ENCODE peak calls at places on chromosome X, in eight cellular contexts. One of them, this sample, is unnamed.
A peak's percentile ranks its signal among the peaks of the same experiment; 100 is the strongest.

GRCh38 chrX:1537031-1537715 is at the start of gene P2RY8:
- DNase-seq in CD4-positive, alpha-beta T cell: peak; percentile 69
- DNase-seq in MM.1S: peak; percentile 82
- DNase-seq in fibroblast of lung: no peak
- DNase-seq in psoas muscle: peak; percentile 66
- DNase-seq in ovary: peak; percentile 86
- DNase-seq in CD4-positive, alpha-beta memory T cell: peak; percentile 83
- DNase-seq in heart right ventricle: peak; percentile 55
- DNase-seq in this sample: peak; percentile 76

GRCh38 chrX:132967049-132967448 is 8.6 kb upstream of the HS6ST2 start:
- DNase-seq in CD4-positive, alpha-beta T cell: no peak
- DNase-seq in MM.1S: no peak
- DNase-seq in fibroblast of lung: no peak
- DNase-seq in psoas muscle: no peak
- DNase-seq in ovary: no peak
- DNase-seq in CD4-positive, alpha-beta memory T cell: no peak
- DNase-seq in heart right ventricle: no peak
- DNase-seq in this sample: no peak

GRCh38 chrX:71482228-71482958 is 50.5 kb upstream of the OGT start:
- DNase-seq in CD4-positive, alpha-beta T cell: no peak
- DNase-seq in MM.1S: no peak
- DNase-seq in fibroblast of lung: no peak
- DNase-seq in psoas muscle: no peak
- DNase-seq in ovary: no peak
- DNase-seq in CD4-positive, alpha-beta memory T cell: no peak
- DNase-seq in heart right ventricle: no peak
- DNase-seq in this sample: no peak

GRCh38 chrX:153902388-153902787 is 2.1 kb upstream of the AVPR2 start:
- DNase-seq in CD4-positive, alpha-beta T cell: no peak
- DNase-seq in MM.1S: no peak
- DNase-seq in fibroblast of lung: no peak
- DNase-seq in psoas muscle: no peak
- DNase-seq in ovary: no peak
- DNase-seq in CD4-positive, alpha-beta memory T cell: no peak
- DNase-seq in heart right ventricle: no peak
- DNase-seq in this sample: no peak

GRCh38 chrX:39600222-39600621 is 497.5 kb downstream of the BCOR start:
- DNase-seq in CD4-positive, alpha-beta T cell: no peak
- DNase-seq in MM.1S: no peak
- DNase-seq in fibroblast of lung: no peak
- DNase-seq in psoas muscle: no peak
- DNase-seq in ovary: no peak
- DNase-seq in CD4-positive, alpha-beta memory T cell: no peak
- DNase-seq in heart right ventricle: no peak
- DNase-seq in this sample: no peak

GRCh38 chrX:13087322-13088154 is 43.1 kb upstream of the FAM9C start:
- DNase-seq in CD4-positive, alpha-beta T cell: peak; percentile 54
- DNase-seq in MM.1S: peak; percentile 86
- DNase-seq in fibroblast of lung: no peak
- DNase-seq in psoas muscle: no peak
- DNase-seq in ovary: no peak
- DNase-seq in CD4-positive, alpha-beta memory T cell: peak; percentile 93
- DNase-seq in heart right ventricle: no peak
- DNase-seq in this sample: no peak

GRCh38 chrX:143633530-143634372 is 2.1 kb downstream of the SLITRK4 start:
- DNase-seq in CD4-positive, alpha-beta T cell: no peak
- DNase-seq in MM.1S: no peak
- DNase-seq in fibroblast of lung: no peak
- DNase-seq in psoas muscle: peak; percentile 53
- DNase-seq in ovary: no peak
- DNase-seq in CD4-positive, alpha-beta memory T cell: no peak
- DNase-seq in heart right ventricle: no peak
- DNase-seq in this sample: no peak

GRCh38 chrX:31366076-31366475 is 294.2 kb upstream of the FTHL17 start:
- DNase-seq in CD4-positive, alpha-beta T cell: no peak
- DNase-seq in MM.1S: no peak
- DNase-seq in fibroblast of lung: no peak
- DNase-seq in psoas muscle: no peak
- DNase-seq in ovary: no peak
- DNase-seq in CD4-positive, alpha-beta memory T cell: no peak
- DNase-seq in heart right ventricle: no peak
- DNase-seq in this sample: no peak

GRCh38 chrX:154902408-154902807 is 16.3 kb downstream of the F8A1 start:
- DNase-seq in CD4-positive, alpha-beta T cell: no peak
- DNase-seq in MM.1S: no peak
- DNase-seq in fibroblast of lung: no peak
- DNase-seq in psoas muscle: no peak
- DNase-seq in ovary: no peak
- DNase-seq in CD4-positive, alpha-beta memory T cell: no peak
- DNase-seq in heart right ventricle: no peak
- DNase-seq in this sample: no peak

GRCh38 chrX:96361844-96362243 is 322.8 kb upstream of the DIAPH2 start:
- DNase-seq in CD4-positive, alpha-beta T cell: no peak
- DNase-seq in MM.1S: no peak
- DNase-seq in fibroblast of lung: no peak
- DNase-seq in psoas muscle: no peak
- DNase-seq in ovary: no peak
- DNase-seq in CD4-positive, alpha-beta memory T cell: no peak
- DNase-seq in heart right ventricle: no peak
- DNase-seq in this sample: no peak

GRCh38 chrX:143429831-143430230 is 87.4 kb downstream of the SPANXN3 start:
- DNase-seq in CD4-positive, alpha-beta T cell: no peak
- DNase-seq in MM.1S: no peak
- DNase-seq in fibroblast of lung: no peak
- DNase-seq in psoas muscle: no peak
- DNase-seq in ovary: no peak
- DNase-seq in CD4-positive, alpha-beta memory T cell: no peak
- DNase-seq in heart right ventricle: no peak
- DNase-seq in this sample: no peak

GRCh38 chrX:9888953-9889470 is 78.1 kb upstream of the CLDN34 start:
- DNase-seq in CD4-positive, alpha-beta T cell: no peak
- DNase-seq in MM.1S: no peak
- DNase-seq in fibroblast of lung: no peak
- DNase-seq in psoas muscle: no peak
- DNase-seq in ovary: no peak
- DNase-seq in CD4-positive, alpha-beta memory T cell: no peak
- DNase-seq in heart right ventricle: no peak
- DNase-seq in this sample: no peak

GRCh38 chrX:40844476-40844875 is 109.1 kb upstream of the MED14 start:
- DNase-seq in CD4-positive, alpha-beta T cell: no peak
- DNase-seq in MM.1S: no peak
- DNase-seq in fibroblast of lung: no peak
- DNase-seq in psoas muscle: no peak
- DNase-seq in ovary: no peak
- DNase-seq in CD4-positive, alpha-beta memory T cell: no peak
- DNase-seq in heart right ventricle: no peak
- DNase-seq in this sample: no peak

GRCh38 chrX:104988038-104988437 is 232.5 kb downstream of the TEX13A start:
- DNase-seq in CD4-positive, alpha-beta T cell: no peak
- DNase-seq in MM.1S: peak; percentile 21
- DNase-seq in fibroblast of lung: no peak
- DNase-seq in psoas muscle: no peak
- DNase-seq in ovary: no peak
- DNase-seq in CD4-positive, alpha-beta memory T cell: no peak
- DNase-seq in heart right ventricle: no peak
- DNase-seq in this sample: no peak

GRCh38 chrX:34528081-34528480 is 129.0 kb downstream of the TMEM47 start:
- DNase-seq in CD4-positive, alpha-beta T cell: no peak
- DNase-seq in MM.1S: no peak
- DNase-seq in fibroblast of lung: no peak
- DNase-seq in psoas muscle: no peak
- DNase-seq in ovary: no peak
- DNase-seq in CD4-positive, alpha-beta memory T cell: no peak
- DNase-seq in heart right ventricle: no peak
- DNase-seq in this sample: no peak

GRCh38 chrX:154458954-154459829 is 1.1 kb downstream of the PLXNA3 start:
- DNase-seq in CD4-positive, alpha-beta T cell: no peak
- DNase-seq in MM.1S: peak; percentile 34
- DNase-seq in fibroblast of lung: no peak
- DNase-seq in psoas muscle: no peak
- DNase-seq in ovary: no peak
- DNase-seq in CD4-positive, alpha-beta memory T cell: no peak
- DNase-seq in heart right ventricle: peak; percentile 16
- DNase-seq in this sample: peak; percentile 88

GRCh38 chrX:123590842-123591491 is 141.9 kb downstream of the THOC2 start:
- DNase-seq in CD4-positive, alpha-beta T cell: no peak
- DNase-seq in MM.1S: peak; percentile 74
- DNase-seq in fibroblast of lung: peak; percentile 1
- DNase-seq in psoas muscle: no peak
- DNase-seq in ovary: no peak
- DNase-seq in CD4-positive, alpha-beta memory T cell: no peak
- DNase-seq in heart right ventricle: no peak
- DNase-seq in this sample: no peak

GRCh38 chrX:37541991-37542390 is 29.5 kb upstream of the LANCL3 start:
- DNase-seq in CD4-positive, alpha-beta T cell: no peak
- DNase-seq in MM.1S: no peak
- DNase-seq in fibroblast of lung: no peak
- DNase-seq in psoas muscle: no peak
- DNase-seq in ovary: no peak
- DNase-seq in CD4-positive, alpha-beta memory T cell: no peak
- DNase-seq in heart right ventricle: no peak
- DNase-seq in this sample: no peak

GRCh38 chrX:11555759-11556158 is 110.0 kb downstream of the ARHGAP6 start:
- DNase-seq in CD4-positive, alpha-beta T cell: no peak
- DNase-seq in MM.1S: no peak
- DNase-seq in fibroblast of lung: no peak
- DNase-seq in psoas muscle: no peak
- DNase-seq in ovary: no peak
- DNase-seq in CD4-positive, alpha-beta memory T cell: no peak
- DNase-seq in heart right ventricle: no peak
- DNase-seq in this sample: no peak

GRCh38 chrX:133924548-133924947 is 60.8 kb downstream of the GPC3 start:
- DNase-seq in CD4-positive, alpha-beta T cell: no peak
- DNase-seq in MM.1S: no peak
- DNase-seq in fibroblast of lung: no peak
- DNase-seq in psoas muscle: no peak
- DNase-seq in ovary: no peak
- DNase-seq in CD4-positive, alpha-beta memory T cell: no peak
- DNase-seq in heart right ventricle: no peak
- DNase-seq in this sample: no peak

GRCh38 chrX:81728622-81729021 is 526.7 kb downstream of the SH3BGRL start:
- DNase-seq in CD4-positive, alpha-beta T cell: no peak
- DNase-seq in MM.1S: no peak
- DNase-seq in fibroblast of lung: no peak
- DNase-seq in psoas muscle: no peak
- DNase-seq in ovary: no peak
- DNase-seq in CD4-positive, alpha-beta memory T cell: no peak
- DNase-seq in heart right ventricle: no peak
- DNase-seq in this sample: no peak

GRCh38 chrX:81729269-81729777 is 527.4 kb downstream of the SH3BGRL start:
- DNase-seq in CD4-positive, alpha-beta T cell: no peak
- DNase-seq in MM.1S: no peak
- DNase-seq in fibroblast of lung: no peak
- DNase-seq in psoas muscle: no peak
- DNase-seq in ovary: no peak
- DNase-seq in CD4-positive, alpha-beta memory T cell: no peak
- DNase-seq in heart right ventricle: no peak
- DNase-seq in this sample: no peak
- H3K9me3 ChIP-seq in CD4-positive, alpha-beta T cell: peaks cover 8% of the 10 kb centered on the region
- H3K9me3 ChIP-seq in MM.1S: no peaks in the 10 kb centered on the region
- H3K9me3 ChIP-seq in fibroblast of lung: no peaks in the 10 kb centered on the region
- H3K9me3 ChIP-seq in psoas muscle: peaks cover 14% of the 10 kb centered on the region
- H3K9me3 ChIP-seq in ovary: no peaks in the 10 kb centered on the region
- H3K9me3 ChIP-seq in CD4-positive, alpha-beta memory T cell: no peaks in the 10 kb centered on the region
- H3K9me3 ChIP-seq in heart right ventricle: no peaks in the 10 kb centered on the region
- H3K9me3 ChIP-seq in this sample: peaks cover 21% of the 10 kb centered on the region

GRCh38 chrX:109089359-109089758 is 353.0 kb upstream of the IRS4 start:
- DNase-seq in CD4-positive, alpha-beta T cell: no peak
- DNase-seq in MM.1S: no peak
- DNase-seq in fibroblast of lung: no peak
- DNase-seq in psoas muscle: no peak
- DNase-seq in ovary: no peak
- DNase-seq in CD4-positive, alpha-beta memory T cell: no peak
- DNase-seq in heart right ventricle: no peak
- DNase-seq in this sample: no peak
- H3K27me3 ChIP-seq in CD4-positive, alpha-beta T cell: no peaks in the 10 kb centered on the region
- H3K27me3 ChIP-seq in MM.1S: no peaks in the 10 kb centered on the region
- H3K27me3 ChIP-seq in fibroblast of lung: no peaks in the 10 kb centered on the region
- H3K27me3 ChIP-seq in psoas muscle: no peaks in the 10 kb centered on the region
- H3K27me3 ChIP-seq in ovary: no peaks in the 10 kb centered on the region
- H3K27me3 ChIP-seq in CD4-positive, alpha-beta memory T cell: no peaks in the 10 kb centered on the region
- H3K27me3 ChIP-seq in heart right ventricle: no peaks in the 10 kb centered on the region
- H3K27me3 ChIP-seq in this sample: no peaks in the 10 kb centered on the region

GRCh38 chrX:47452112-47452511 is 30.9 kb downstream of the ZNF41 start:
- DNase-seq in CD4-positive, alpha-beta T cell: no peak
- DNase-seq in MM.1S: no peak
- DNase-seq in fibroblast of lung: no peak
- DNase-seq in psoas muscle: no peak
- DNase-seq in ovary: no peak
- DNase-seq in CD4-positive, alpha-beta memory T cell: no peak
- DNase-seq in heart right ventricle: no peak
- DNase-seq in this sample: no peak

GRCh38 chrX:47446431-47446830 is 36.6 kb downstream of the ZNF41 start:
- DNase-seq in CD4-positive, alpha-beta T cell: no peak
- DNase-seq in MM.1S: no peak
- DNase-seq in fibroblast of lung: no peak
- DNase-seq in psoas muscle: no peak
- DNase-seq in ovary: no peak
- DNase-seq in CD4-positive, alpha-beta memory T cell: no peak
- DNase-seq in heart right ventricle: no peak
- DNase-seq in this sample: no peak

GRCh38 chrX:47448165-47448806 is 34.7 kb downstream of the ZNF41 start:
- DNase-seq in CD4-positive, alpha-beta T cell: no peak
- DNase-seq in MM.1S: no peak
- DNase-seq in fibroblast of lung: no peak
- DNase-seq in psoas muscle: no peak
- DNase-seq in ovary: no peak
- DNase-seq in CD4-positive, alpha-beta memory T cell: no peak
- DNase-seq in heart right ventricle: no peak
- DNase-seq in this sample: no peak

GRCh38 chrX:47446971-47447370 is 36.1 kb downstream of the ZNF41 start:
- DNase-seq in CD4-positive, alpha-beta T cell: no peak
- DNase-seq in MM.1S: no peak
- DNase-seq in fibroblast of lung: no peak
- DNase-seq in psoas muscle: no peak
- DNase-seq in ovary: no peak
- DNase-seq in CD4-positive, alpha-beta memory T cell: no peak
- DNase-seq in heart right ventricle: no peak
- DNase-seq in this sample: no peak

GRCh38 chrX:47447607-47448006 is 35.4 kb downstream of the ZNF41 start:
- DNase-seq in CD4-positive, alpha-beta T cell: no peak
- DNase-seq in MM.1S: no peak
- DNase-seq in fibroblast of lung: no peak
- DNase-seq in psoas muscle: no peak
- DNase-seq in ovary: no peak
- DNase-seq in CD4-positive, alpha-beta memory T cell: no peak
- DNase-seq in heart right ventricle: no peak
- DNase-seq in this sample: no peak
- H3K9me3 ChIP-seq in CD4-positive, alpha-beta T cell: peaks cover 36% of the 10 kb centered on the region
- H3K9me3 ChIP-seq in MM.1S: no peaks in the 10 kb centered on the region
- H3K9me3 ChIP-seq in fibroblast of lung: no peaks in the 10 kb centered on the region
- H3K9me3 ChIP-seq in psoas muscle: peaks cover 45% of the 10 kb centered on the region
- H3K9me3 ChIP-seq in ovary: no peaks in the 10 kb centered on the region
- H3K9me3 ChIP-seq in CD4-positive, alpha-beta memory T cell: no peaks in the 10 kb centered on the region
- H3K9me3 ChIP-seq in heart right ventricle: peaks cover 3% of the 10 kb centered on the region
- H3K9me3 ChIP-seq in this sample: peaks cover 55% of the 10 kb centered on the region

DNA sequence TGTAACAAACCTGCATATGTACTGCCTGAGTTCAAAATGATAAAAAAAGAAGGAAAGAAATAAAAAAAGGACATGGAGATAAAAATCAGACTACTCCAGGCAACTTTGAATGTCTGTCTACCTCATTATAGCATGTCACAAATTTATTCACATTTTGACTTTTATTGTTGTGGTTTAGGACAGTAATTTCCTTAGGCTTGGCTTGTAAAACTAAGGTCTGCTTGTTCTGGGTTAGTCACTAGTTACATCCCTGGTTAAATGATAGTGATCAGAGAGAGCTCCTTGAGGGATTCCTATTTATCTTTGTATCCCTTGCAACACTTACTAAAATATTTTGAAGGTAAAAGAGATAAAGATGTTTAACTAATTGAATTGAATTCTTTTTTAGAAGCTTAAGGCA is 42.5 kb upstream of the ITM2A start:
- DNase-seq in CD4-positive, alpha-beta T cell: no peak
- DNase-seq in MM.1S: no peak
- DNase-seq in fibroblast of lung: no peak
- DNase-seq in psoas muscle: no peak
- DNase-seq in ovary: no peak
- DNase-seq in CD4-positive, alpha-beta memory T cell: no peak
- DNase-seq in heart right ventricle: no peak
- DNase-seq in this sample: no peak
- H3K27me3 ChIP-seq in CD4-positive, alpha-beta T cell: no peaks in the 10 kb centered on the region
- H3K27me3 ChIP-seq in MM.1S: no peaks in the 10 kb centered on the region
- H3K27me3 ChIP-seq in fibroblast of lung: no peaks in the 10 kb centered on the region
- H3K27me3 ChIP-seq in psoas muscle: peaks cover 16% of the 10 kb centered on the region
- H3K27me3 ChIP-seq in ovary: no peaks in the 10 kb centered on the region
- H3K27me3 ChIP-seq in CD4-positive, alpha-beta memory T cell: no peaks in the 10 kb centered on the region
- H3K27me3 ChIP-seq in heart right ventricle: no peaks in the 10 kb centered on the region
- H3K27me3 ChIP-seq in this sample: no peaks in the 10 kb centered on the region